ENCODE peak calls at places on chromosome 18, in ten cellular contexts. One of them, this sample, is unnamed.

GRCh38 chr18:5546660-5547059 is 2.9 kb upstream of the EPB41L3 start:
- DNase-seq in cardiac muscle cell: peak
- DNase-seq in tibial nerve: peak
- DNase-seq in Peyer's patch: no peak
- DNase-seq in BE2C: no peak
- DNase-seq in foreskin keratinocyte: peak
- DNase-seq in upper lobe of right lung: no peak
- DNase-seq in fibroblast of lung: peak
- DNase-seq in AG09309: peak
- DNase-seq in GM12865: peak
- DNase-seq in this sample: no peak

GRCh38 chr18:31977270-31977872 is 34.4 kb upstream of the TRAPPC8 start:
- DNase-seq in cardiac muscle cell: peak
- DNase-seq in tibial nerve: no peak
- DNase-seq in Peyer's patch: no peak
- DNase-seq in BE2C: peak
- DNase-seq in foreskin keratinocyte: peak
- DNase-seq in upper lobe of right lung: no peak
- DNase-seq in fibroblast of lung: peak
- DNase-seq in AG09309: peak
- DNase-seq in GM12865: peak
- DNase-seq in this sample: no peak

GRCh38 chr18:8890957-8891464 is 185.7 kb downstream of the MTCL1 start:
- DNase-seq in cardiac muscle cell: no peak
- DNase-seq in tibial nerve: no peak
- DNase-seq in Peyer's patch: no peak
- DNase-seq in BE2C: no peak
- DNase-seq in foreskin keratinocyte: peak
- DNase-seq in upper lobe of right lung: no peak
- DNase-seq in fibroblast of lung: peak
- DNase-seq in AG09309: peak
- DNase-seq in GM12865: no peak
- DNase-seq in this sample: no peak

GRCh38 chr18:74608681-74609080 is 11.0 kb downstream of the ZNF407 start:
- DNase-seq in cardiac muscle cell: no peak
- DNase-seq in tibial nerve: no peak
- DNase-seq in Peyer's patch: no peak
- DNase-seq in BE2C: no peak
- DNase-seq in foreskin keratinocyte: no peak
- DNase-seq in upper lobe of right lung: no peak
- DNase-seq in fibroblast of lung: no peak
- DNase-seq in AG09309: no peak
- DNase-seq in GM12865: no peak
- DNase-seq in this sample: no peak

GRCh38 chr18:33372442-33372841 is 68.1 kb downstream of the CCDC178 start:
- DNase-seq in cardiac muscle cell: no peak
- DNase-seq in tibial nerve: no peak
- DNase-seq in Peyer's patch: no peak
- DNase-seq in BE2C: no peak
- DNase-seq in foreskin keratinocyte: no peak
- DNase-seq in upper lobe of right lung: no peak
- DNase-seq in fibroblast of lung: peak
- DNase-seq in AG09309: no peak
- DNase-seq in GM12865: no peak
- DNase-seq in this sample: no peak

GRCh38 chr18:10032331-10032979 is 118.6 kb downstream of the VAPA start:
- DNase-seq in cardiac muscle cell: peak
- DNase-seq in tibial nerve: no peak
- DNase-seq in Peyer's patch: peak
- DNase-seq in BE2C: no peak
- DNase-seq in foreskin keratinocyte: no peak
- DNase-seq in upper lobe of right lung: no peak
- DNase-seq in fibroblast of lung: peak
- DNase-seq in AG09309: no peak
- DNase-seq in GM12865: no peak
- DNase-seq in this sample: no peak

GRCh38 chr18:66735933-66736332 is 132.0 kb upstream of the CDH19 start:
- DNase-seq in cardiac muscle cell: no peak
- DNase-seq in tibial nerve: no peak
- DNase-seq in Peyer's patch: no peak
- DNase-seq in BE2C: no peak
- DNase-seq in foreskin keratinocyte: no peak
- DNase-seq in upper lobe of right lung: no peak
- DNase-seq in fibroblast of lung: no peak
- DNase-seq in AG09309: no peak
- DNase-seq in GM12865: no peak
- DNase-seq in this sample: no peak

GRCh38 chr18:75223687-75224347 is 13.2 kb downstream of the TSHZ1 start:
- DNase-seq in cardiac muscle cell: no peak
- DNase-seq in tibial nerve: no peak
- DNase-seq in Peyer's patch: no peak
- DNase-seq in BE2C: no peak
- DNase-seq in foreskin keratinocyte: no peak
- DNase-seq in upper lobe of right lung: no peak
- DNase-seq in fibroblast of lung: peak
- DNase-seq in AG09309: no peak
- DNase-seq in GM12865: no peak
- DNase-seq in this sample: no peak

GRCh38 chr18:12879840-12880531 is 4.1 kb downstream of the PTPN2 start:
- DNase-seq in cardiac muscle cell: no peak
- DNase-seq in tibial nerve: no peak
- DNase-seq in Peyer's patch: no peak
- DNase-seq in BE2C: no peak
- DNase-seq in foreskin keratinocyte: no peak
- DNase-seq in upper lobe of right lung: no peak
- DNase-seq in fibroblast of lung: no peak
- DNase-seq in AG09309: no peak
- DNase-seq in GM12865: peak
- DNase-seq in this sample: no peak

DNA sequence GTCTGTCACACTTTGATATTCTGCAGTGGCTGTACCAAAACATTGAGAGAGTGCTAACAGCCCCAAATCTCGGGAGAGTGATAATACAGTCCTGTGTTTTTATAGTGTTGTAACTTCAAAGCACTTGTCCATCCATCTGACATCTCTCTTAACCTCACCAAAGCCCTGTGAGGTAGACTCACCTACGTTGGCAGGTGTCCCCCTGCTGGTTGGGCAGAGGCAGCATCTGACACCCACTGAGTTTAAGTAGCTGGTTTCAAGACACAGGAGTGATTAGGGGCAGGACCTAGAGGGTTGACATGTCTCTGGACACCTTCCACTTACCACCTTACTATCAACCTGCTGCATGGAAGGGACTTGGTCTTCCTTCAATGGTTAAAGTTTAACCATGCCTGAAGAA is 22.9 kb downstream of the COLEC12 start:
- DNase-seq in cardiac muscle cell: no peak
- DNase-seq in tibial nerve: no peak
- DNase-seq in Peyer's patch: no peak
- DNase-seq in BE2C: no peak
- DNase-seq in foreskin keratinocyte: no peak
- DNase-seq in upper lobe of right lung: no peak
- DNase-seq in fibroblast of lung: no peak
- DNase-seq in AG09309: no peak
- DNase-seq in GM12865: peak
- DNase-seq in this sample: no peak
- TF ChIP-seq CTCF in cardiac muscle cell: peak
- TF ChIP-seq CTCF in tibial nerve: no peak
- TF ChIP-seq CTCF in Peyer's patch: peak
- TF ChIP-seq CTCF in BE2C: peak
- TF ChIP-seq CTCF in foreskin keratinocyte: peak
- TF ChIP-seq CTCF in upper lobe of right lung: peak
- TF ChIP-seq CTCF in fibroblast of lung: peak
- TF ChIP-seq CTCF in AG09309: peak
- TF ChIP-seq CTCF in GM12865: peak
- TF ChIP-seq CTCF in this sample: peak

DNA sequence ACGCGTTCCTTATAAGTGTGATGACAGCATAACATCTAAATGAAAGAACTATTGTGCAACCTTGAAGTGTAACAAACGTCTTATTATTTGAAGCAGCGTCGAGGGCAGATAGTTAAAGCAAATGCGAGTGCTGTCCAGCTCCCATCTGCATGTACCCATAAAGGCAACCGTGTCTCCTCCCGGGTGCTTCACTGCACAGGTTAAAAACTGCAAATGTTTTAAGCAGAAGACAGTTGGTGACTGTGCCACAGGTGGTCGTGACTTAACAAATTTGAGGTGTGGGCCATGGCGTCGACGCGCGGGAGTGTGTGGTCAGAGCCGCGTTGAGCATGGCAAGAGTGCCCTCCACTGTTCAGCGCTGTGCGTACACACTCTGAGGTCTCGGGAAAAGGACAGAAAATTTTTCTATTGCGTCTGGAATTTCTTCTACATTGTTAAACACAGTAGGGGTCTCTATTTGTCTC is 6.4 kb downstream of the SALL3 start:
- DNase-seq in cardiac muscle cell: peak
- DNase-seq in tibial nerve: no peak
- DNase-seq in Peyer's patch: no peak
- DNase-seq in BE2C: peak
- DNase-seq in foreskin keratinocyte: no peak
- DNase-seq in upper lobe of right lung: no peak
- DNase-seq in fibroblast of lung: peak
- DNase-seq in AG09309: no peak
- DNase-seq in GM12865: no peak
- DNase-seq in this sample: no peak
- TF ChIP-seq CTCF in cardiac muscle cell: peak
- TF ChIP-seq CTCF in tibial nerve: peak
- TF ChIP-seq CTCF in Peyer's patch: peak
- TF ChIP-seq CTCF in BE2C: peak
- TF ChIP-seq CTCF in foreskin keratinocyte: peak
- TF ChIP-seq CTCF in upper lobe of right lung: peak
- TF ChIP-seq CTCF in fibroblast of lung: peak
- TF ChIP-seq CTCF in AG09309: peak
- TF ChIP-seq CTCF in GM12865: no peak
- TF ChIP-seq CTCF in this sample: peak

GRCh38 chr18:63783394-63783793 is 8.2 kb downstream of the SERPINB7 start:
- DNase-seq in cardiac muscle cell: no peak
- DNase-seq in tibial nerve: no peak
- DNase-seq in Peyer's patch: no peak
- DNase-seq in BE2C: no peak
- DNase-seq in foreskin keratinocyte: peak
- DNase-seq in upper lobe of right lung: no peak
- DNase-seq in fibroblast of lung: no peak
- DNase-seq in AG09309: no peak
- DNase-seq in GM12865: peak
- DNase-seq in this sample: no peak
- TF ChIP-seq CTCF in cardiac muscle cell: no peak
- TF ChIP-seq CTCF in tibial nerve: no peak
- TF ChIP-seq CTCF in Peyer's patch: no peak
- TF ChIP-seq CTCF in BE2C: no peak
- TF ChIP-seq CTCF in foreskin keratinocyte: peak
- TF ChIP-seq CTCF in upper lobe of right lung: no peak
- TF ChIP-seq CTCF in fibroblast of lung: no peak
- TF ChIP-seq CTCF in AG09309: no peak
- TF ChIP-seq CTCF in GM12865: no peak
- TF ChIP-seq CTCF in this sample: no peak

GRCh38 chr18:11339121-11339520 is 189.8 kb upstream of the PIEZO2 start:
- DNase-seq in cardiac muscle cell: no peak
- DNase-seq in tibial nerve: no peak
- DNase-seq in Peyer's patch: no peak
- DNase-seq in BE2C: no peak
- DNase-seq in foreskin keratinocyte: no peak
- DNase-seq in upper lobe of right lung: no peak
- DNase-seq in fibroblast of lung: no peak
- DNase-seq in AG09309: no peak
- DNase-seq in GM12865: no peak
- DNase-seq in this sample: no peak

GRCh38 chr18:11336241-11336640 is 186.9 kb upstream of the PIEZO2 start:
- DNase-seq in cardiac muscle cell: no peak
- DNase-seq in tibial nerve: no peak
- DNase-seq in Peyer's patch: no peak
- DNase-seq in BE2C: no peak
- DNase-seq in foreskin keratinocyte: no peak
- DNase-seq in upper lobe of right lung: no peak
- DNase-seq in fibroblast of lung: no peak
- DNase-seq in AG09309: no peak
- DNase-seq in GM12865: no peak
- DNase-seq in this sample: no peak
- TF ChIP-seq CTCF in cardiac muscle cell: no peak
- TF ChIP-seq CTCF in tibial nerve: no peak
- TF ChIP-seq CTCF in Peyer's patch: no peak
- TF ChIP-seq CTCF in BE2C: no peak
- TF ChIP-seq CTCF in foreskin keratinocyte: no peak
- TF ChIP-seq CTCF in upper lobe of right lung: no peak
- TF ChIP-seq CTCF in fibroblast of lung: no peak
- TF ChIP-seq CTCF in AG09309: no peak
- TF ChIP-seq CTCF in GM12865: no peak
- TF ChIP-seq CTCF in this sample: no peak

GRCh38 chr18:63022429-63023022 is 297.0 kb downstream of the BCL2 start:
- DNase-seq in cardiac muscle cell: peak
- DNase-seq in tibial nerve: no peak
- DNase-seq in Peyer's patch: no peak
- DNase-seq in BE2C: no peak
- DNase-seq in foreskin keratinocyte: no peak
- DNase-seq in upper lobe of right lung: no peak
- DNase-seq in fibroblast of lung: no peak
- DNase-seq in AG09309: no peak
- DNase-seq in GM12865: no peak
- DNase-seq in this sample: no peak
- TF ChIP-seq CTCF in cardiac muscle cell: peak
- TF ChIP-seq CTCF in tibial nerve: no peak
- TF ChIP-seq CTCF in Peyer's patch: peak
- TF ChIP-seq CTCF in BE2C: peak
- TF ChIP-seq CTCF in foreskin keratinocyte: peak
- TF ChIP-seq CTCF in upper lobe of right lung: peak
- TF ChIP-seq CTCF in fibroblast of lung: peak
- TF ChIP-seq CTCF in AG09309: peak
- TF ChIP-seq CTCF in GM12865: peak
- TF ChIP-seq CTCF in this sample: peak

GRCh38 chr18:2466978-2467377 is 104.3 kb downstream of the METTL4 start:
- DNase-seq in cardiac muscle cell: no peak
- DNase-seq in tibial nerve: no peak
- DNase-seq in Peyer's patch: no peak
- DNase-seq in BE2C: no peak
- DNase-seq in foreskin keratinocyte: no peak
- DNase-seq in upper lobe of right lung: no peak
- DNase-seq in fibroblast of lung: no peak
- DNase-seq in AG09309: no peak
- DNase-seq in GM12865: no peak
- DNase-seq in this sample: no peak

DNA sequence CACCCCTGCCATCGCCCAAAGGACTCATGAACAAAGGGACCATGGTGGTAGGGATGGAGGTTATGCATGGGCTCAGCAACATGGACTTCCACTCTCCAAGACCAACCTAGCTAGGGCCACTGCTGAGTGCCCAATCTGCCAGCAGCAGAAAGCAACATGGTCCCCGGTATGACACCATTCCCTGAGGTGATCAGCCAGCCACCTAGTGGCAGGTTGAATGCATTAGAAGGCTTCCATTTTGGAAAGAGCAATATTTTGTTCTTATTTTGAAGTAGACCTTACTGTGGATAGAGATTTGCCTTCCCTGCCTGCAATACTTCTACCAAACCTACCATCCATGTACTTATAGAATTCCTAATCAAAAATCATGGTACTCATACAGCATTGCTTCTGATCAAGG is 99.8 kb downstream of the METTL4 start:
- DNase-seq in cardiac muscle cell: no peak
- DNase-seq in tibial nerve: no peak
- DNase-seq in Peyer's patch: no peak
- DNase-seq in BE2C: peak
- DNase-seq in foreskin keratinocyte: no peak
- DNase-seq in upper lobe of right lung: no peak
- DNase-seq in fibroblast of lung: no peak
- DNase-seq in AG09309: no peak
- DNase-seq in GM12865: peak
- DNase-seq in this sample: no peak
- TF ChIP-seq CTCF in cardiac muscle cell: peak
- TF ChIP-seq CTCF in tibial nerve: no peak
- TF ChIP-seq CTCF in Peyer's patch: no peak
- TF ChIP-seq CTCF in BE2C: peak
- TF ChIP-seq CTCF in foreskin keratinocyte: peak
- TF ChIP-seq CTCF in upper lobe of right lung: no peak
- TF ChIP-seq CTCF in fibroblast of lung: no peak
- TF ChIP-seq CTCF in AG09309: no peak
- TF ChIP-seq CTCF in GM12865: peak
- TF ChIP-seq CTCF in this sample: peak